ENCODE peak calls at places on chromosomes 2 and 18, in six cellular contexts. Y is neuronal stem cell, D is H9, B is IMR-90, I is trophoblast cell, R is H1. A is an unnamed sample.

GRCh38 chr2:238439093-238439849 is 12.5 kb downstream of the ASB1 start:
- DNase-seq in B (peak), R (no peak), D (no peak), I (peak), Y (no peak), A (no peak)

GRCh38 chr2:10947005-10947440 is 35.3 kb downstream of the KCNF1 start:
- DNase-seq in I (no peak), R (no peak), D (no peak), B (peak), Y (no peak), A (peak)

GRCh38 chr2:29528891-29529520 is 392.4 kb downstream of the ALK start:
- DNase-seq in I (peak), D (no peak), Y (no peak), R (no peak), B (peak), A (peak)

GRCh38 chr2:11080253-11081115 is 74.8 kb upstream of the SLC66A3 start:
- DNase-seq in B (no peak), I (no peak), D (peak), Y (peak), R (peak), A (no peak)

GRCh38 chr2:60764736-60765534 is 8.9 kb downstream of the PAPOLG start:
- DNase-seq in I (no peak), B (peak), D (no peak), R (no peak), Y (no peak), A (peak)

GRCh38 chr2:2846379-2847130 is 515.5 kb upstream of the MYT1L start:
- DNase-seq in R (no peak), D (no peak), B (no peak), Y (no peak), I (no peak), A (no peak)

GRCh38 chr2:32627441-32627900 is 379 bp upstream of the TTC27 start:
- DNase-seq in I (peak), D (peak), Y (peak), R (no peak), B (peak), A (peak)

GRCh38 chr2:69989422-69990128 is 28.1 kb upstream of the ASPRV1 start:
- DNase-seq in D (no peak), Y (no peak), I (no peak), B (no peak), R (no peak), A (no peak)

GRCh38 chr2:27175330-27175729 is 26.5 kb downstream of the TCF23 start:
- DNase-seq in R (no peak), Y (no peak), B (no peak), I (no peak), D (no peak), A (no peak)

GRCh38 chr2:168699834-168700417 is 102.5 kb upstream of the NOSTRIN start:
- DNase-seq in Y (no peak), B (peak), D (no peak), I (no peak), R (no peak), A (peak)

GRCh38 chr2:169363027-169363569 is 764 bp upstream of the LRP2 start:
- DNase-seq in Y (peak), I (no peak), D (peak), R (no peak), B (no peak), A (peak)

GRCh38 chr2:71995067-71995665 is 152.5 kb downstream of the CYP26B1 start:
- DNase-seq in R (no peak), B (peak), I (no peak), D (no peak), Y (no peak), A (peak)

GRCh38 chr2:227016894-227017293 is 147.1 kb downstream of the COL4A4 start:
- DNase-seq in R (no peak), D (no peak), Y (no peak), I (no peak), B (peak), A (no peak)

GRCh38 chr2:68031546-68032160 is 31.2 kb downstream of the C1D start:
- DNase-seq in B (peak), I (peak), D (no peak), R (no peak), Y (peak), A (peak)

GRCh38 chr2:47283687-47284086 is 119.3 kb upstream of the MSH2 start:
- DNase-seq in B (no peak), D (no peak), I (no peak), Y (no peak), R (no peak), A (no peak)

GRCh38 chr2:124607679-124608078 is 582.6 kb downstream of the CNTNAP5 start:
- DNase-seq in Y (no peak), I (no peak), B (no peak), R (no peak), D (no peak), A (no peak)

DNA sequence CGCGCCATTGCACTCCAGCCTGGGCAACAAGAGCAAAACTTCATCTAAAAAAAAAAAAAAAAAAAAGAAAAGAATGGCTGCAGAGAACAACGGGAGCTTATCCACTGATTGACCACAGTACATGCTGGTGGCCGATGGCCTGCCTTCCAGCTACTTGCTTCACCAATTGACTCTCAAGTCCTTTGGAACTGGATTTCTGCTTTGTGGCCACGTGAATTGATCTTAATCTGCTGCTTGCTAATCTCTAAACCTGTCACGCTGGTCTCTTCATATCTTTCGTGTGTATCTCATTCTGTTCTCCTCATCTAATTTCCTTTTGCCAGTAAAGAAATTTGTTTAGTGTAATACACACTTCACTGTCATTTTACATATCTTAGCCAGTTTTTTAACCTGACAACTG is 512.5 kb upstream of the CNTNAP5 start:
- DNase-seq in Y (no peak), R (no peak), B (no peak), D (no peak), I (peak), A (no peak)
- H4K91ac ChIP-seq in Y (no peak), R (no peak), B (no peak), D (no peak), I (no peak), A (no peak)

DNA sequence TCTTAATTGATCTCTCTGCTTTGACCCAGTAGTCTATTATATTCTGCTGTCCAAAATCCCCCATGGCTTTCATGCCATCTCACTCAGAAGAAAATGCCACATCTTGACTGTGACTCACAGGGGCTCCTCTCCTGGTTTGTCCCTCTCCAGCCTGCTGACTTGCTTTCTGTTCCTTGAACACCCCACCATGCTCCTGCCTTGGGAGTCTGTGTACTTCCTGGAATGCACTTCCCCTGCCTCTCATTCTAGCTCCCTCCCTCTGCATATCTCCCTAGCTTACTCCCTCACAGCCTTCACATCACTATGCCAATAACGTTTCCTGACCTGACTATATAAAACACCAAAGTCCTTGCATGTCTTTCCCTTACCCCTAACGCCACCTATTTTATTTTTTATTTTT is 167.2 kb downstream of the TRIB2 start:
- DNase-seq in R (no peak), I (no peak), D (no peak), B (peak), Y (no peak), A (peak)
- H3K4me2 ChIP-seq in R (no peak), I (no peak), D (no peak), B (no peak), Y (no peak), A (no peak)

GRCh38 chr2:147242445-147242844 is 602.4 kb upstream of the ACVR2A start:
- DNase-seq in D (no peak), B (no peak), I (no peak), R (no peak), Y (no peak), A (no peak)

GRCh38 chr2:147250652-147251356 is 594.0 kb upstream of the ACVR2A start:
- DNase-seq in Y (no peak), I (no peak), D (no peak), R (no peak), B (no peak), A (no peak)

DNA sequence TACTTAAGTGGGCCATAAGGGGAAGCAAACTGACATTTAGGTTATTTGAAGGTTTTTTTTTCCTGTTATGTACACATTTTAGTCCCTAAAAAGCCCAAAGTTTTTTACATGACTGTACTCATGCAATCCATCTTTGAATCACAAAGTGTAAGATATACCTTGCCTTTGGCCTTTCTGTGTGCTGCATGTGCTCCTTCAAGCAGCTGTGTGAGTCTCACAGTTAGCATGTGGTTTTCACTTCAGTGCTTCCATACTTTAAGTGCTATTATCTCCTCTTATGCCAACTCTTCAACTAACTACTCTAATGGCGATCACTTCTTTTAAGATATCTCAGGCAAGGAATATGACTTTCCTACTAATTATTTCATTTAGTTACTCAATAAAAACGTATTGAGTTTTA is 597.1 kb upstream of the ACVR2A start:
- DNase-seq in I (no peak), Y (no peak), R (no peak), D (no peak), B (no peak), A (no peak)
- H4K91ac ChIP-seq in I (no peak), Y (no peak), R (no peak), D (no peak), B (no peak), A (no peak)

DNA sequence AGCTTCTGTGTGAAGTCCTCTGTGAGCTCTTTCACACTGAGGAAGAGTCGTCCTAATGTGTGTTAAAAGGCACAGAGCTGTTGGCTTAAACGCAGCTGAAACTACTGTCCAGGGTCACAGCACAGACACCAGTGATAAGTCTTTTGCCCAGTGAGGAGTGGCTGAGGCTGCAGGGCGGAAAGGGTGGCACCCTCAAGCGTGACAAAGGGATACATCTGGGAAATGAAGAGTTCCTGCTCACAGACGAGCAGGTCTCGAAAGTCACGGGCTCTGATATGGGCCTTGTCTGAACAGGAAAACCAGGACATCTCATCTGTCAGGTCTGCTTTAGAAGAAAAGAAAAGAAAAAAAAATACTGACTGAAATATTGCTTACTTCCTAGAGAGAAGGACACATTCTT is 36.5 kb downstream of the TGIF1 start:
- DNase-seq in B (no peak), D (no peak), Y (no peak), R (no peak), I (no peak), A (no peak)
- H3K4me2 ChIP-seq in B (no peak), D (no peak), Y (no peak), R (no peak), I (no peak), A (no peak)

DNA sequence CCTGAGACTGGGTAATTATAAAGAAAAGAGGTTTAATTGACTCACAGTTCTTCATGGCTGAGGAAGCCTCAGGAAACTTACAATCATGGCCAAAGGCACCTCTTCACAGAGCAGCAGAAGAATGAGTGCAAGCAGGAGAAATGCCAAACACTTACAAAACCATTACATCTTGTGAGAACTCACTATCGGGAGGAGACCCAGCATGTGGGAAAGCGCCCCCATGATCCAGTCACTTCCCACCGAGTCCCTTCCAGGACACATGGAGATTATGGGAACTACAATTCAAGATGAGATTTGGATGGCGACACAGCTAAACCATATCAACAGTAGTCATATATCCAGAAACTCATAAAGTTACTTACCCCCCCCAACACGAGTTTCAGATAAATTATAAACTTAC is 28.6 kb downstream of the TLK1 start:
- DNase-seq in Y (no peak), D (no peak), R (no peak), B (no peak), I (no peak), A (no peak)
- H4K91ac ChIP-seq in Y (no peak), D (no peak), R (no peak), B (no peak), I (no peak), A (no peak)

DNA sequence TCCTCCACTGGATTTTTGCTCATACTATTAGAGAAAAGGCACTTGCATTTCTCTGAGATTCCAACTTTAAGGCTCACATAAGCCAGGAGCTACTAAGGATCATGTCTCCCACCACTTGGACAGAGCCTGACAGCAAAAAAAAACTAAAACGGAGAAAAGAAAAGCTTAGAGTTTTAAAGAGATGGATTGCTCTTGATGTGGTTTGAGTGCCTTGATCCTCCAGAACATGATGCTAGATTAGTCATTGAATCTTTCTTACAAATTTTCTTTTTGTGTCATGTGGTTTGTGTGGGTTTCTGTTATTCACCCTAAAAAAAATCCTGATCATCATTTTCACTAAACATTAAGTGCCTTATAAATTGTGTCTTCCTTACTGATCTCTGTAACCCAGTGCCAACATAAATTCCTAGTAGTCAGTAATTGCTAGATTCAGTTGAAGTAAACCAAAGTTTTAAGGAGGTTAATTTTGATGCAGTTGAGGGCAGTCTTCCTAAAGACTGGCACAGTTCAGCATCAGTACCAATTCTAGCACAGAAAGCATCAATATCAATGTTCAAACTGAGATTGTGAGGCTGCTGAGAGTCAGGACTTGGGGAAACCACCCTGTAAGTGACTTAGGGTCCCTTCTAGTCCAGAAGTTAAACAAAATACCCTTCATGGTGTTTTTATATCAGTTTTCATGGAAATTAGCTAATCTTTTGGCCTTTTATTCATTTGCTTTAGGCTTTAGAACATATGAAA is 206.3 kb downstream of the RAD51AP2 start:
- DNase-seq in D (no peak), B (no peak), Y (no peak), I (no peak), R (no peak), A (no peak)
- H3K4me2 ChIP-seq in D (no peak), B (no peak), Y (no peak), I (no peak), R (no peak), A (no peak)

GRCh38 chr18:57738078-57738477 is 65.0 kb downstream of the ATP8B1 start:
- DNase-seq in R (no peak), I (no peak), Y (no peak), D (no peak), B (no peak), A (no peak)
- H4K91ac ChIP-seq in R (no peak), I (no peak), Y (no peak), D (no peak), B (peak), A (no peak)